ENCODE peak calls at places on chromosomes 4 and X, in five cellular contexts. I, V, P, L and B are unnamed samples.

GRCh38 chr4:101279377-101279871 is 67.9 kb downstream of the PPP3CA start:
- DNase-seq in I (peak), V (no peak), P (no peak), L (peak), B (no peak)

GRCh38 chr4:19455850-19456602 is 795.7 kb upstream of the SLIT2 start:
- DNase-seq in I (no peak), V (peak), P (no peak), L (no peak), B (no peak)

GRCh38 chr4:48683784-48684666 is 96.1 kb downstream of the FRYL start:
- DNase-seq in I (no peak), V (no peak), P (no peak), L (no peak), B (no peak)

GRCh38 chr4:47017494-47017893 is 13.9 kb upstream of the GABRB1 start:
- DNase-seq in I (no peak), V (no peak), P (no peak), L (peak), B (no peak)

GRCh38 chr4:184416913-184417734 is 57.2 kb downstream of the IRF2 start:
- DNase-seq in I (no peak), V (no peak), P (no peak), L (peak), B (no peak)

GRCh38 chr4:28973591-28974350 is 1746.4 kb upstream of the PCDH7 start:
- DNase-seq in I (no peak), V (no peak), P (no peak), L (peak), B (no peak)

GRCh38 chr4:109953556-109953955 is 40.9 kb downstream of the EGF start:
- DNase-seq in I (no peak), V (no peak), P (no peak), L (no peak), B (no peak)

GRCh38 chr4:147194604-147195003 is 248.9 kb upstream of the TTC29 start:
- DNase-seq in I (no peak), V (no peak), P (no peak), L (no peak), B (no peak)

GRCh38 chr4:120636120-120636630 is 286.4 kb downstream of the PRDM5 start:
- DNase-seq in I (no peak), V (no peak), P (no peak), L (no peak), B (no peak)

GRCh38 chr4:38822748-38823303 is 18.2 kb upstream of the TLR1 start:
- DNase-seq in I (no peak), V (no peak), P (no peak), L (no peak), B (no peak)

GRCh38 chr4:8099981-8100464 is 58.6 kb downstream of the ABLIM2 start:
- DNase-seq in I (no peak), V (no peak), P (no peak), L (no peak), B (no peak)

GRCh38 chr4:140807491-140808257 is 51.5 kb upstream of the TBC1D9 start:
- DNase-seq in I (no peak), V (no peak), P (no peak), L (peak), B (no peak)

GRCh38 chr4:147388016-147388415 is 92.9 kb upstream of the EDNRA start:
- DNase-seq in I (no peak), V (no peak), P (no peak), L (no peak), B (no peak)

GRCh38 chr4:169823685-169824084 is 65.9 kb upstream of the HPF1 start:
- DNase-seq in I (no peak), V (no peak), P (no peak), L (peak), B (peak)

GRCh38 chr4:89753601-89754066 is 83.3 kb downstream of the SNCA start:
- DNase-seq in I (no peak), V (peak), P (no peak), L (peak), B (peak)

GRCh38 chr4:65893311-65893710 is 223.0 kb upstream of the EPHA5 start:
- DNase-seq in I (no peak), V (no peak), P (no peak), L (no peak), B (no peak)

GRCh38 chr4:185566972-185567749 is 31.9 kb upstream of the PDLIM3 start:
- DNase-seq in I (peak), V (no peak), P (no peak), L (peak), B (peak)

GRCh38 chrX:141904262-141904661 is 568 bp downstream of the MAGEC1 start:
- DNase-seq in I (no peak), V (no peak), P (no peak), L (no peak), B (no peak)

GRCh38 chr4:106368678-106369077 is at the start of gene GIMD1:
- DNase-seq in I (no peak), V (no peak), P (no peak), L (no peak), B (no peak)

GRCh38 chr4:65007841-65008439 is 598.7 kb upstream of the TECRL start:
- DNase-seq in I (no peak), V (peak), P (no peak), L (no peak), B (no peak)

GRCh38 chrX:30950391-30950790 is 61.3 kb upstream of the TAB3 start:
- DNase-seq in I (no peak), V (no peak), P (peak), L (no peak), B (no peak)

GRCh38 chr4:181007751-181008150 is 1235.5 kb upstream of the TENM3 start:
- DNase-seq in I (no peak), V (no peak), P (no peak), L (peak), B (no peak)
- TF ChIP-seq CTCF in I (no peak), V (no peak), P (no peak), L (no peak), B (no peak)

GRCh38 chr4:57640391-57641100 is 530.4 kb upstream of the IGFBP7 start:
- DNase-seq in I (no peak), V (no peak), P (no peak), L (no peak), B (no peak)

GRCh38 chr4:57635900-57636299 is 525.7 kb upstream of the IGFBP7 start:
- DNase-seq in I (no peak), V (no peak), P (no peak), L (no peak), B (no peak)

DNA sequence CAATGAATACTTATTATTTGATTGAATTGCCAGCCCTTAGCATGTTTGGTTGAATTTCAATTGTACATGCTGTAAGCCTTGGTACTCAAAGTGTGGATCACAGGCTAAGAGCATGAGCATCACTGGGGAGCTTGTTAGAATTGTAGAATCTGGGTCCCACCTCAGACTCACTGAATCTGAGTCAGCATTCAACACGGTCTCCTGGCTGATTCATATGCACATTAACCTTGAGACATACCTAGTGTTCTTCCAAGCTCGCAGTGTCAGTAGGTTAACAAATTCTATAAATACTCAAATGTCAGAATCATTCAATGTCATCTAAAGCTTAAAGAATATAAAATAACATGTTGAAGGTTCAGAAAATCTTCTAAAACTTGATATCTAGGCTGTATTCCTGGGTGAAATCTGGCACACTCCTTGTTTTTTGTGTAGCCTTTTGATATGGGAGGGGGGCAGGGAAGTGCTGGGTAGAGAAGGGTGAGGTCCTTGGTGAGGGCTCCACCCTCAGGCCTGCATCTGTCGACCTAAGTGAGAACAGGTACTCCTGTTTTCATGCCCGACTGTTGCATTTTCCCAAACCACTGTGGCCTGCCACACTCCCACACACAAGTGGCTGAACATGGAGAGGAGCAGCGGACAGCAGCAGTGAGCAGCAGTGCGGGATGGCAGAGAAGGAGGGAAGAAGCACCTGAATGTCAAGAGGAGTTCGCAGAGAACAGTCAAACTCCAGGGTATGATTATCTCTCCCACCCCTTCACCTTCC is 529.6 kb upstream of the IGFBP7 start:
- DNase-seq in I (no peak), V (no peak), P (no peak), L (no peak), B (no peak)
- TF ChIP-seq CTCF in I (no peak), V (no peak), P (no peak), L (no peak), B (no peak)

GRCh38 chr4:96395747-96396146 is 555.9 kb downstream of the PDHA2 start:
- DNase-seq in I (no peak), V (no peak), P (no peak), L (no peak), B (no peak)
- TF ChIP-seq CTCF in I (no peak), V (peak), P (no peak), L (no peak), B (no peak)

GRCh38 chr4:103361926-103362325 is 163.8 kb upstream of the CENPE start:
- DNase-seq in I (no peak), V (no peak), P (no peak), L (no peak), B (no peak)

GRCh38 chr4:103365285-103365684 is 167.1 kb upstream of the CENPE start:
- DNase-seq in I (no peak), V (no peak), P (no peak), L (no peak), B (no peak)

GRCh38 chr4:103359900-103360299 is 161.8 kb upstream of the CENPE start:
- DNase-seq in I (no peak), V (no peak), P (no peak), L (no peak), B (no peak)

DNA sequence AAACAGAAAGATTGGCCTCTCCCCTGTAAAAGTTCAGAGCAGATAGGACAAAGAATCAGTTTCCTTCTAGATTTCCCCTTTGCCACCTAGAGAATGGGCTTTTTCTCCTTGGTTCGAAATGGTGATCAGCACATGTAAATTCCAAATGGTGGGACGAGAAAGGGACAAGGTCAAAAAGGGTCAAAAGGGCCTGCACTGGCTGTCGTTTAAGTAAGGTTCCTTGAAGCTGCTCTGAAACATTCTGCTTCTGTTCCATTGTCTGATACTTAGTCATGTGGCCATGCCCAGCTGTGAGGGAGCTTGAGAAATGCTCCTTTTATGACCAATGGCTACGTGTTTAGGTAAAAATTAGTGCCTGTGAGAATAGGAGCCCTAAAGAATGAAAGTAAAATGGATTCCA is 165.9 kb upstream of the CENPE start:
- DNase-seq in I (no peak), V (no peak), P (no peak), L (no peak), B (no peak)
- TF ChIP-seq CTCF in I (no peak), V (no peak), P (no peak), L (no peak), B (no peak)

DNA sequence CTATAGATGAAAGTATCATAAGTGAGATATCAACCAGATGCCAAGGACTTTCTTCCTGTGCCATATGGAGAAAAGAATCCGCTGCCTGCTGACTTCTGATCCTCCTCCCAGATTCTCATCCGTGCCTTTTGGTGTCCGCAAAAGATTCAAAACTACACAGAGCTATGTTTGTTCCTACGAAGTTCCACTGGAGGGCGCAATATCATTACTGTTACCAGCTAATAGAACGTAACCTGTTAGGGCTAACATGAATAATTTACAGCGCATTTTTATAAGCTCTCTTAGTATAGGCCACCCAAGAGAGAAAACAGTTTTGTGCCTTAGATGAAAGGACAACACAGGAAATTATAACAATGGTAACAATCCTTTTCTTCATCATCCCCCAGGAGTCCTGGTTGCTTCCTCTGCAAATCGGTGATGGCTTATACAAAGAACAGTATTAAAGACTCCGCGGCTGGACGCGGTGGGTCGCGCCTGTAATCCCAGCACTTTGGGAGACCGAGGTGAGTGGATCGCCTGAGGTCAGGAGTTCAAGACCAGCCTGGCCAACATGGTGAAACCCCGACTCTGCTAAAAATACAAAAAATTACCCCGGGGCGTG is 22.8 kb upstream of the CENPVL3 start:
- DNase-seq in I (no peak), V (peak), P (no peak), L (peak), B (no peak)
- TF ChIP-seq CTCF in I (peak), V (peak), P (peak), L (peak), B (no peak)

GRCh38 chrX:20212486-20213089 is 54.1 kb downstream of the RPS6KA3 start:
- DNase-seq in I (no peak), V (no peak), P (no peak), L (no peak), B (no peak)
- TF ChIP-seq CTCF in I (no peak), V (no peak), P (no peak), L (no peak), B (no peak)

DNA sequence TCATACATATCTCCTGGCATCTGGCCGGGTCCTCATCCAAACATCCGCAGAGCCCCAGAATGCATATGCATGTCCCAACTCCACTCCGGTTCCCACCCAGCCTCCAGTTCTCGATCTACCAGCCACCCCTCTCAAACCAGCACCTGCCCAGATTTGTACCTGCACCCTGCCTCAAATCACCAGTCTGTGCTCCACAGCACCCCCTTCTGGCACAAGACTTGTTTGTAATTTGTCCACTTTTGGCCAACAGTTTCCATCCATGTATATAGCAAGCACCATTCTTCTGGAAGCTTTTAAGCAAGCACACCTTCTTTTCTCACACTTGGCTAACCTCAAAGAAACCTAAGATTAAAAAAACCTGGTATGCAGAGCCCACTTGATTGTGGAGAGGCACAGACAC is 644.1 kb downstream of the MID1IP1 start:
- DNase-seq in I (no peak), V (no peak), P (no peak), L (no peak), B (peak)
- TF ChIP-seq CTCF in I (peak), V (peak), P (peak), L (no peak), B (no peak)

DNA sequence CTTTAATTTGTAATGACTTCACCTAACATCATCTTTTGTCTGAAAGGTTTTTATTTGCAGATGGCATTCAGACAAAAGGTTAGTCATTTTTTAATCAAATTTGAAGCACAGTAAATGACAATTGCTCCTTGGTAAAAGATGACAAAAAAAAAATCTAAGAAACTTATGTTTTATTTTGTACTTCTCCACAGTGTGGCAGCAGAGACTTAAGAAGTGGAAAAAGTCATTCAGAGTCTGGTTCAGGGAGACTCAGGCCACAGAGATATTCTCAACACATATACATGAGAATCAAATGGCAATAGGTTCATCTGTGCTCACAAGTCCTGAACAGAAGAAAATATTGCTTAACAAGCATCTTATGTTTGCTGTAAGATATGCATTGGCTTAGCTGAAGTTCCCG is 436.2 kb downstream of the KCNIP4 start:
- DNase-seq in I (no peak), V (peak), P (no peak), L (peak), B (peak)
- TF ChIP-seq CTCF in I (peak), V (peak), P (peak), L (no peak), B (peak)

DNA sequence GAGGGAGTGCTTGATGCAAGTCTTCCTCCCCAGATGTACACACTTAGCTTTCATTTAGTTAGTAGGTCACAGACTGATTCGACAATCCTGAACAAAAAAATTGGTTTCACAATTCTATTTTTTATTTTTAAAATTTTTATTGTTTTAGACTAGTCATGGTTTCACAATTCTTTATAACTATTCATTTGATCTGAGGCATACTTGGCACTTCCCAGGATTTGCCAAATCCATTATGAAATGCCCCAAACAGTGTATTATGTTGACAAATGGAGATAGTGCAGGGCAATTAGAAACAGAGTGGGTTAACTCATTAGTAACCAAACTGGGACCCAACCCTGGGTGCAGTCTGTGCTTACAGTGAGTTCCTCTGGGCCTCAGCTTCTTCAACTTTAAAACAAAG is 676 bp upstream of the GPR82 start:
- DNase-seq in I (no peak), V (no peak), P (no peak), L (peak), B (no peak)
- TF ChIP-seq CTCF in I (no peak), V (no peak), P (no peak), L (no peak), B (no peak)

DNA sequence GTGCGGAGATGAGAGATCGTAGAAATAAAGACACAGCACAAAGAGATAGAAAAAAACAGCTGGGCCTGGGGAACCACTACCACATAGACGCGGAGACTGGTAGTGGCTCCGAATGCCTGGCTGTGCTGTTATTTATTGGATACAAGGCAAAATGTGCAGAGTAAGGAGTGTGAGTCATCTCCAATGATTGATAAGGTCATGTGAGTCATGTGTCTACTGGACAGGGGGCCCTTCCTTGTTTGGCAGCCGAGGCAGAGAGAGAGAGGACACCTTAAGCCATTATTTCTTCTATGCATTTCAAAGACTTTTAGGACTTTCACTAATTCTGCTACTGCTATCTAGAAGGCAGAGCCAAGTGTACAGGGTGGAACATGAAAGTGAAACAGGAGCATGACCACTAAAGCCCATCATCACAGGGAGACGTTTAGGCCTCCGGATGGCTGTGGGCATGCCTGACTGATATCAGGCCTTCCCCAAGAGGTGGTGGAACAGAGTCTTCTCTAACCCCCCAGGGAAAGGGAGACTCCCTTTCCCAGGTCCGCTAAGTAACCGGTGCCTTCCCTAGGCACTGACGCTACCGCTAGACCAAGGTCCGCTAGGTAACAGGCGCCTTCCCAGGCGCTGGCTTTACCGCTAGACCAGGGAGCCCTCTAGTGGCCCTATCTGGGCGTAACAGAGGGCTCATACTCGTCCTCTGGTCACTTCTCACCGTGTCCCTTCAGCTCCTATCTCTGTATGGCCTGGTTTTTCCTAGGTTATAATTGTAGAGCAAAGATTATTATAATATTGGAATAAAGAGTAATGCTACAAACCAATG is 921.5 kb upstream of the PCDH10 start:
- DNase-seq in I (no peak), V (peak), P (no peak), L (peak), B (no peak)
- TF ChIP-seq CTCF in I (peak), V (peak), P (peak), L (peak), B (no peak)